ENCODE peak calls at places on chromosome 6, in six cellular contexts. X, G, S, Y, J and Q are unnamed samples. For H3K4me1, the result is how much of the 10 kb centered on the place peaks cover.

GRCh38 chr6:52420668-52421358 is 671 bp downstream of the EFHC1 start:
- DNase-seq in X (no peak), G (peak), S (no peak), Y (no peak), J (peak), Q (peak)

GRCh38 chr6:110217255-110217654 is 37.0 kb downstream of the CDC40 start:
- DNase-seq in X (no peak), G (no peak), S (no peak), Y (no peak), J (no peak), Q (peak)

GRCh38 chr6:63799813-63800212 is 164.2 kb downstream of the PHF3 start:
- DNase-seq in X (no peak), G (no peak), S (no peak), Y (no peak), J (no peak), Q (no peak)

GRCh38 chr6:3456395-3456767 is 469 bp downstream of the SLC22A23 start:
- DNase-seq in X (no peak), G (no peak), S (no peak), Y (no peak), J (no peak), Q (no peak)

GRCh38 chr6:129957941-129958898 is 60.2 kb upstream of the L3MBTL3 start:
- DNase-seq in X (no peak), G (no peak), S (no peak), Y (no peak), J (no peak), Q (no peak)

GRCh38 chr6:41406821-41407787 is 71.7 kb downstream of the NCR2 start:
- DNase-seq in X (no peak), G (no peak), S (no peak), Y (no peak), J (no peak), Q (no peak)

GRCh38 chr6:87436435-87436834 is 28.7 kb downstream of the CFAP206 start:
- DNase-seq in X (peak), G (peak), S (peak), Y (no peak), J (peak), Q (peak)

GRCh38 chr6:149999636-150000035 is 25.7 kb downstream of the RAET1L start:
- DNase-seq in X (no peak), G (no peak), S (no peak), Y (no peak), J (no peak), Q (no peak)

GRCh38 chr6:151240036-151240685 is 394 bp downstream of the AKAP12 start:
- DNase-seq in X (peak), G (peak), S (peak), Y (peak), J (peak), Q (no peak)

GRCh38 chr6:119172813-119173212 is 94.3 kb upstream of the FAM184A start:
- DNase-seq in X (no peak), G (no peak), S (no peak), Y (no peak), J (no peak), Q (no peak)

GRCh38 chr6:112780498-112781096 is 433.5 kb downstream of the RFPL4B start:
- DNase-seq in X (peak), G (peak), S (peak), Y (peak), J (peak), Q (peak)

GRCh38 chr6:79586548-79586947 is 44.6 kb upstream of the SH3BGRL2 start:
- DNase-seq in X (no peak), G (no peak), S (peak), Y (no peak), J (peak), Q (no peak)

GRCh38 chr6:156866181-156866862 is 89.1 kb downstream of the ARID1B start:
- DNase-seq in X (no peak), G (no peak), S (peak), Y (no peak), J (peak), Q (peak)

GRCh38 chr6:90859612-90860011 is 272.7 kb upstream of the MAP3K7 start:
- DNase-seq in X (no peak), G (peak), S (no peak), Y (no peak), J (no peak), Q (peak)

GRCh38 chr6:32370510-32370909 is 1.2 kb downstream of the TSBP1 start:
- DNase-seq in X (no peak), G (no peak), S (peak), Y (no peak), J (peak), Q (peak)

GRCh38 chr6:157893238-157893637 is 70.2 kb downstream of the SNX9 start:
- DNase-seq in X (no peak), G (no peak), S (no peak), Y (no peak), J (no peak), Q (no peak)

GRCh38 chr6:142088858-142089216 is 43.9 kb upstream of the GJE1 start:
- DNase-seq in X (no peak), G (peak), S (peak), Y (no peak), J (peak), Q (peak)

GRCh38 chr6:11965499-11965898 is 46.6 kb upstream of the HIVEP1 start:
- DNase-seq in X (no peak), G (no peak), S (no peak), Y (no peak), J (no peak), Q (no peak)

GRCh38 chr6:20608371-20608770 is 74.1 kb downstream of the CDKAL1 start:
- DNase-seq in X (no peak), G (no peak), S (no peak), Y (no peak), J (no peak), Q (no peak)
- H3K27ac ChIP-seq in X (no peak), G (no peak), S (no peak), Y (no peak), J (no peak), Q (no peak)

GRCh38 chr6:10465633-10466499 is 51.0 kb upstream of the TFAP2A start:
- DNase-seq in X (no peak), G (peak), S (peak), Y (no peak), J (peak), Q (no peak)
- TF ChIP-seq CTCF in X (no peak), G (peak), S (peak), Y (no peak), J (peak), Q (peak)

GRCh38 chr6:167849846-167850459 is 23.2 kb downstream of the AFDN start:
- DNase-seq in X (no peak), G (peak), S (peak), Y (no peak), J (peak), Q (peak)

GRCh38 chr6:167846997-167847606 is 20.4 kb downstream of the AFDN start:
- DNase-seq in X (no peak), G (no peak), S (no peak), Y (no peak), J (no peak), Q (no peak)

GRCh38 chr6:167848783-167849182 is 22.1 kb downstream of the AFDN start:
- DNase-seq in X (no peak), G (no peak), S (no peak), Y (no peak), J (no peak), Q (no peak)

GRCh38 chr6:167845856-167846255 is 19.1 kb downstream of the AFDN start:
- DNase-seq in X (no peak), G (no peak), S (no peak), Y (no peak), J (no peak), Q (no peak)

GRCh38 chr6:167847936-167848335 is 21.2 kb downstream of the AFDN start:
- DNase-seq in X (no peak), G (no peak), S (no peak), Y (no peak), J (no peak), Q (no peak)
- H3K4me1 ChIP-seq in X (under half), G (under half), S (under half), Y (under half), J (half or more), Q (under half)

GRCh38 chr6:18360188-18360587 is 27.0 kb upstream of the RNF144B start:
- DNase-seq in X (no peak), G (no peak), S (no peak), Y (no peak), J (no peak), Q (peak)

GRCh38 chr6:18363746-18364145 is 23.4 kb upstream of the RNF144B start:
- DNase-seq in X (no peak), G (no peak), S (no peak), Y (no peak), J (no peak), Q (no peak)

GRCh38 chr6:18367371-18367770 is 19.8 kb upstream of the RNF144B start:
- DNase-seq in X (no peak), G (no peak), S (no peak), Y (no peak), J (no peak), Q (no peak)

GRCh38 chr6:18359237-18359885 is 27.8 kb upstream of the RNF144B start:
- DNase-seq in X (no peak), G (no peak), S (no peak), Y (no peak), J (no peak), Q (no peak)

GRCh38 chr6:18362058-18362561 is 25.0 kb upstream of the RNF144B start:
- DNase-seq in X (no peak), G (no peak), S (no peak), Y (no peak), J (peak), Q (peak)
- H3K27ac ChIP-seq in X (no peak), G (no peak), S (no peak), Y (no peak), J (no peak), Q (peak)

DNA sequence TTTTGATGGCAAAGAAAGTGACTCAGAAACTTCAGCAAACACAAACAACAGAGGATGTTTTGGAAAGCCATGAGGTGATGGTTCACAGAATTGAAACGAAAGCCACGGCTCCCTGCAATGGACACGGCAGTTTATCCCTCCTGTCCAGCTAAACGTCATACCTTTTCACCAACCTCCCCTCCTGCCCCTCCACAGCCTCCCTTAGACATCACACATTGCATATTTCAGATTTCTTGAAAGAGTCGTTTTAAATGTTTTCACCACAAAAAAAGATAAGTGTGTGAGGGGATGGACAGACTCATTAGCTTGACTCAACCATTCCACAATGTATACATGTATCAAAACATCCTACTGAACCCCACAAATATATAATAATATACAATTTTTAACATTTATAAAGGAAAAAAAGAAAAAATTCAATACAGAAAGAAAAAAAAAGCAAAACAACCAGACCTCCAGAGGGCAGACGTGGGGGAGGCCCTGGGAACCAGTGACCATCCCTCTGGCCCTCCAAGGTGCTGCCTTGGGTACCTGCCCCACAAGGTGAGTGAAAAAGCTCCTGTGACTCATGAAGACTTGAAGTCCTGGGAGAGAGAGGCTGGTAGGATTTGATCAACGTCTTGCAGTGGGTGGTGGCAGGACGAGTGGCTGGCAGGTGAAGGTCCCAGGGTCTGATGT is 117.2 kb upstream of the THBS2 start:
- DNase-seq in X (no peak), G (no peak), S (no peak), Y (no peak), J (peak), Q (peak)
- TF ChIP-seq CTCF in X (no peak), G (no peak), S (no peak), Y (no peak), J (no peak), Q (no peak)

DNA sequence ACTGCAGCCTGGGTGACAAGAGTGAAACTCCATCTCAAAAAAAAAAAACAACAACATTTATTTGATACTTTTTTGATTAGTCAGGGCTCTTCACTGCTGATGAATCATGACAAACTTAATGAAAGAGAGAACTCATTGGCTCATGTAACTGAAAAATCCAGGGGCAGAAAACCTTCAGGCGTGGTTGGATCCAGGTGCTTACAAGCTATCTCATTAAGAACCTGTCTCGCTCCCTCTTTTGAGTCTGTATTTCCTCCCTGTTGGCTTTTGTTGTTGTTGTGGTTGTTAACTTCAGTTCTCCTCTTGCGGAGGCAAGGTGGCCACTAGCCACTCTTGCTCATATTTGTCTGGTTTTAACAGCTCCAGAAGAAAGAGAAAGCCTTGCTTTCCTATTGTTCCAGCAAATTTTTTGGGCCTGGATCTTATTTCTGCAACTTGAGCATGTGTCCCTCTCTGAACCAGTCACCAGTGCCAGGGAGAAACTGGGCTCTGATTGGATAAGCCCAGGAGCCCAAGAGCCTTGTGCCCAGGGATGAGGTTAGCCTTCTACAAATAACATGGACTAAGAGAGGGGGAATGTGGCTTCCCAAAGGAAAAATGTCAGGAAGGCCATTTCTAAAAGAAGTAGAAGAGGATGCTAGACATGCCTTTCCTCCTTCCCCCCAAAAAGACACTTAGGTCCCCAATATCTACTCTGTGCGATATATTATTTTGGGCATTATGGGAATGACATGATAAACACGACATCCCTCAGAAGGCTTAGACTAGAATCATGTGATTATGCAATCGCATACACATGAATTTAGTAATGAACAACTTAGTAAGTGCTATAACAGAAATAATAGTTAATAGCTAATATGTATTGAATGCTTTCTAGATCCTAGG is 64.5 kb downstream of the PHACTR2 start:
- DNase-seq in X (no peak), G (no peak), S (no peak), Y (no peak), J (no peak), Q (no peak)
- H3K4me1 ChIP-seq in X (under half), G (under half), S (under half), Y (under half), J (under half), Q (under half)

GRCh38 chr6:140572867-140573266 is 1198.4 kb upstream of the CITED2 start:
- DNase-seq in X (no peak), G (no peak), S (no peak), Y (no peak), J (no peak), Q (peak)

GRCh38 chr6:140571139-140571538 is 1196.7 kb upstream of the CITED2 start:
- DNase-seq in X (no peak), G (no peak), S (no peak), Y (no peak), J (no peak), Q (no peak)

GRCh38 chr6:140576004-140576555 is 1201.6 kb upstream of the CITED2 start:
- DNase-seq in X (no peak), G (no peak), S (no peak), Y (no peak), J (no peak), Q (no peak)

GRCh38 chr6:140567469-140567868 is 1193.0 kb upstream of the CITED2 start:
- DNase-seq in X (no peak), G (no peak), S (no peak), Y (no peak), J (peak), Q (no peak)

DNA sequence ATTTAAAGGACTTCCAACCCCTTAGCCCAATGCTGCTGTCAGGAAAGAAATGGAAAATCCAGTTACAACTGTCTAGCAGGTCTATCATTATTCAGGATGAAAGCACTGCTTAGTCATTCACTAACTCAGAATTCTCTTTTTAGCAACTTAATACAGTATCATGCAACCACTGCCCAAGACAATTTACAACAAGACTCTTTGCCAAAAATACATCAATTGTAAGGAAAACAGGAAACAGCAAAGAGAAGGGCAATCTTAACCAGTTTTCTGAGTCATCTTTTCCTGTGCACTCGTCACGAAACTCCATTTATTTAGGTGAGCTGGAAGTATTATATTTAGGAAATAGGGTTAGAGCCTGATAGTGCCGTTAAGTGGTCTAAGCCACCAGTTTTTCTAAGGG is 1197.7 kb upstream of the CITED2 start:
- DNase-seq in X (no peak), G (no peak), S (no peak), Y (no peak), J (peak), Q (peak)
- H3K27ac ChIP-seq in X (no peak), G (no peak), S (peak), Y (no peak), J (no peak), Q (peak)